ENCODE peak calls at places on chromosomes 4 and X, in seven cellular contexts. D is body of pancreas, N is A673, X is lower lobe of right lung, K is A549, V is hepatocyte, H is OCI-LY7. S is an unnamed sample. For H3K9me3 and H3K4me1, the result is how much of the 10 kb centered on the place peaks cover.

GRCh38 chrX:989959-990510 is 222.4 kb downstream of the CRLF2 start:
- DNase-seq in D (peak), N (peak), X (no peak), K (peak), V (peak), H (no peak), S (peak)

GRCh38 chrX:148755111-148755510 is 254.7 kb downstream of the AFF2 start:
- DNase-seq in D (no peak), N (no peak), X (no peak), K (no peak), V (no peak), H (no peak), S (no peak)

GRCh38 chr4:94595880-94596483 is 144.2 kb downstream of the PDLIM5 start:
- DNase-seq in D (no peak), N (peak), X (no peak), K (peak), V (peak), H (peak), S (no peak)

GRCh38 chr4:86032476-86033022 is 327.3 kb downstream of the MAPK10 start:
- DNase-seq in D (peak), N (no peak), X (no peak), K (no peak), V (peak), H (no peak), S (no peak)

GRCh38 chr4:2484993-2485392 is 16.1 kb downstream of the RNF4 start:
- DNase-seq in D (peak), N (peak), X (peak), K (no peak), V (peak), H (peak), S (peak)

GRCh38 chrX:123487674-123488073 is 245.2 kb downstream of the THOC2 start:
- DNase-seq in D (no peak), N (no peak), X (no peak), K (no peak), V (no peak), H (no peak), S (no peak)

GRCh38 chr4:186553717-186554116 is 1.6 kb downstream of the MTNR1A start:
- DNase-seq in D (no peak), N (no peak), X (no peak), K (no peak), V (no peak), H (no peak), S (no peak)

GRCh38 chr4:2172161-2172560 is 69.8 kb downstream of the HAUS3 start:
- DNase-seq in D (no peak), N (no peak), X (no peak), K (no peak), V (no peak), H (no peak), S (no peak)

GRCh38 chr4:138158746-138159297 is 83.3 kb downstream of the SLC7A11 start:
- DNase-seq in D (no peak), N (peak), X (no peak), K (no peak), V (no peak), H (no peak), S (no peak)

GRCh38 chr4:47662975-47663374 is 174.9 kb downstream of the CORIN start:
- DNase-seq in D (peak), N (peak), X (no peak), K (peak), V (no peak), H (peak), S (no peak)

DNA sequence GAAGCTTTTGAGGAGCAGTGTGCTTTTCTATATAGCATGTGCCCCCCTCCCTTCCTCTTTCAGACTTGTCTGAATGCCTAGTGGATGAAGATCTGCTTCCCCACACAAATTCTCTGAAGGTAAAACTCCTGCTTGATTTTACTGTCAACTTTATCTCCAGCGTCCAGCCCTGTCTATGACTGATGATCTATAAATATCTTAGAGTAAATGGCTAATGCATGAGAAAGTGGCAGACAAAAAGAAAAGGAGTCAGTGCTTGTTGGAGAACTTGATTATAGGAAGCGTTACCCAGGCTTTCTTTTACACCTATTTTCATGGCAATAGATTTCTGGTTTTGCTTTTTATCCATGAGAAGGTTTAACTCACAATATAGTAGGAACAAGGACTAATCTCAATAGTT is 168.3 kb upstream of the HS3ST1 start:
- DNase-seq in D (no peak), N (no peak), X (no peak), K (no peak), V (no peak), H (no peak), S (no peak)
- H3K9me3 ChIP-seq in D (under half), N (under half), X (under half), K (under half), V (under half), H (under half), S (under half)

GRCh38 chr4:44766453-44766852 is 40.1 kb upstream of the GNPDA2 start:
- DNase-seq in D (no peak), N (no peak), X (no peak), K (no peak), V (no peak), H (no peak), S (no peak)

GRCh38 chr4:44772340-44772739 is 46.0 kb upstream of the GNPDA2 start:
- DNase-seq in D (no peak), N (no peak), X (no peak), K (no peak), V (no peak), H (no peak), S (no peak)

GRCh38 chr4:44771789-44772188 is 45.4 kb upstream of the GNPDA2 start:
- DNase-seq in D (no peak), N (no peak), X (no peak), K (no peak), V (no peak), H (no peak), S (no peak)
- TF ChIP-seq CTCF in D (no peak), N (no peak), X (no peak), K (no peak), V (no peak), H (no peak), S (no peak)

DNA sequence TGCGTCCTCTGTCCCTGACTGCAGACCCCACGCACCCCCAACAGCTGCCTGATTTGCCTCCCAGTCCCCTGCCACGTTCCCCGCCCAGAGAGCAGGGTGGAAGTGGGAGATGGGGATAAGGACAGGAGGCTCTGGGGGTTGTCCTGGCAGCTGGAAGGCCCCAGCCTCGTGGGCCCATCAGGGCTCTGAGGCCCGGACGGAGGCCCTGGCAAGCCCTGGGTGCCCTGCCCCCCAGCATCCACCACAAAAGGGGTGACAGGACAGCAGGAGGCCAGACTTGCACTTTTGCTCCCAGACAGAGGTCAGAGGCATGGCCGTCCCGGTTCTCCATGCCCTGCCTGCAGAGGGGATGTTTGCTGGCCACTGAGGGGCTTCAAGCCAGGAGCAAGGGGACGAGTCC is 4.7 kb downstream of the SH3TC1 start:
- DNase-seq in D (no peak), N (no peak), X (no peak), K (no peak), V (no peak), H (no peak), S (no peak)
- H3K4me1 ChIP-seq in D (under half), N (under half), X (under half), K (under half), V (half or more), H (under half), S (under half)

DNA sequence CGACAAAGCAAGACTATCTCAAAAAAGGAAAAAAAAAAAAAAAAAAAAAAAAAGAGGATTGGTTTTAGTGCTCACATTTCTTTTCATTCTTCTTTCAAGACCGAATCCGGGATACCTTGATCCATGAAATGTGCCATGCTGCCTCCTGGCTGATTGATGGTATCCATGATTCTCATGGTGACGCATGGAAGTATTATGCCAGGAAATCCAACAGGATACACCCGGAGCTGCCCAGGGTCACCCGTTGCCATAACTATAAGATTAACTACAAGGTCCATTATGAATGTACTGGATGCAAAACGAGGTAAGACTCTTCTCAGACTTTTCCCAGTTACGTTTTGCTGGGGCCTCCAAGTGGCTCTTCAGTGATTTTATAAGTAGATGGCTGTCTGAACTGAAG is 6.1 kb downstream of the CXCR3 start:
- DNase-seq in D (no peak), N (no peak), X (no peak), K (no peak), V (no peak), H (no peak), S (no peak)
- H3K9me3 ChIP-seq in D (under half), N (under half), X (under half), K (under half), V (under half), H (under half), S (under half)

GRCh38 chrX:136421338-136421737 is 66.4 kb upstream of the BRS3 start:
- DNase-seq in D (no peak), N (no peak), X (no peak), K (no peak), V (no peak), H (no peak), S (no peak)
- TF ChIP-seq CTCF in D (no peak), N (no peak), X (no peak), K (no peak), V (no peak), H (no peak), S (no peak)

DNA sequence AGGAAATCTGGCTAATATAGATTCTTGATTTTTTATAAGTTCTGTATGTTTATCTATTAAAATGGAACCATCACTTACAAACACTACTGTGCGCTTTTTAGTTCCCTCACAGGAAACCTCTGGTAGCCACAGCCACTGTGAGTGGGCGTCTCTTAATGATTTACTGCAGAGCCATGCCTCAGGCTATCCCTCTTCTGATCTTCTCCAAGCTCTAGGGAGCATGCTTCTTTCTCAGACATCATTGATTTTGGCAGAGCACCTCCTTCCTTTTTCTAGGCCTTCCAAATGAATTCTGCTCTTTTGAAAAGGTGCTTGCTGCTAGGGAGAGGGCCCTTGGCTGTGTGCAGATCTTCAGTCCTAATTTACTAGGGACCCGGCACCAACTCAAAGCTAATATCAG is 61.1 kb upstream of the STS start:
- DNase-seq in D (no peak), N (peak), X (no peak), K (no peak), V (no peak), H (no peak), S (no peak)
- H3K4me1 ChIP-seq in D (under half), N (under half), X (under half), K (under half), V (under half), H (half or more), S (under half)